ENCODE peak calls at places on chromosomes 2 and 18, in four cellular contexts. U is GM12865, N is fibroblast of mammary gland, Q is A673. P is an unnamed sample.

GRCh38 chr2:238942941-238943715 is 95.2 kb downstream of the TWIST2 start:
- DNase-seq in U (no peak), N (peak), Q (no peak), P (peak)

GRCh38 chr2:199602271-199602895 is 144.6 kb upstream of the SATB2 start:
- DNase-seq in U (no peak), N (peak), Q (peak), P (no peak)

GRCh38 chr18:33744032-33744697 is 166.1 kb downstream of the ASXL3 start:
- DNase-seq in U (no peak), N (no peak), Q (no peak), P (no peak)

GRCh38 chr2:41197781-41198180 is 745.9 kb upstream of the SLC8A1 start:
- DNase-seq in U (no peak), N (peak), Q (peak), P (peak)

GRCh38 chr18:23406271-23406787 is 46.8 kb upstream of the RIOK3 start:
- DNase-seq in U (no peak), N (no peak), Q (no peak), P (peak)

GRCh38 chr2:23624915-23625314 is 239.9 kb downstream of the KLHL29 start:
- DNase-seq in U (no peak), N (no peak), Q (no peak), P (no peak)

GRCh38 chr2:63712748-63713147 is 124.0 kb downstream of the MDH1 start:
- DNase-seq in U (no peak), N (peak), Q (peak), P (no peak)

GRCh38 chr2:99708231-99708630 is 218.4 kb upstream of the REV1 start:
- DNase-seq in U (no peak), N (no peak), Q (no peak), P (no peak)

GRCh38 chr18:76721207-76721996 is 101.0 kb upstream of the ZNF236 start:
- DNase-seq in U (peak), N (no peak), Q (no peak), P (no peak)

GRCh38 chr2:86704482-86704971 is 15.6 kb upstream of the RMND5A start:
- DNase-seq in U (no peak), N (peak), Q (peak), P (peak)

GRCh38 chr2:86290596-86291327 is 46.7 kb downstream of the REEP1 start:
- DNase-seq in U (no peak), N (peak), Q (no peak), P (no peak)

GRCh38 chr2:166972418-166972817 is 84.1 kb downstream of the XIRP2 start:
- DNase-seq in U (no peak), N (no peak), Q (no peak), P (no peak)

DNA sequence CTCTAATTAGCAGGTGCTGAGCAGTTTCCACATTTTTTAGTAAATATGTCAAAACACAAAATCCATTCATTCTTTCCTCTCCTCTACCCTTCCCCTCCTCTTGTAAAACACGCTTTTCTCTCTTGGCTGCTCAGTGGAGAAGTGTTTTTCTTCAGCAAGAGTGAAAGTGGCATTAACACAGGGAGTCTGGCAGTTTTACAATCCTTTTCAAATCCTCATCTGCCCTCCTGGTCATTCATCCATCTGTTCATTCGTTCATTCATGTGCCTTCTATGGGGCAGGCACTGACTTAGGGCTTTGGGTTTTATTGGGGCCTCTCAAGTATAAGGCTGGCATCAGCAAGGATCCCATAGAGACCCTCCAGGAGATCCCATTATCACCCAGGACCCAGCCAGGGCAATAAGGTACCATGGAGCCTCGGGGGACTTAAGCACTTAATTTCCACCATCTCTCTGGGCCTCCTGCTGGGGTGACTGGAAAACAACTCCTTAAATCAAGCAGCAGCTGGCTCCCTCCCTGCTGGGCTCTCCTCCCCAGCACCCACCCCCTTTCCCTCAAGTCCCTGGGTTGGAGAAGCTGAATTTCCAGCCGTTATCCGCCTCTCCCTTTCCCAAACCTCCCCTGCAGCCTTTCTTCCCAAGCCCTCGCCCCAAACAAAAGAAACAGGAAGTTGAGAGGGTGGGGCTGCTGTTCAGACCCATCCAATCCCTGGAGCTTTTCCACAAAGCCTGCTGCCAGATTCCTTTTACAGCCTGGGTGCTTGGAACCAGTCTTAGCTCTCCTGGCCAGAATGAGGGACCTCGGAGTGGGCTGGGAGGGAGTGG is 32.6 kb downstream of the MARCHF4 start:
- DNase-seq in U (no peak), N (peak), Q (peak), P (peak)
- H3K4me3 ChIP-seq in U (no peak), N (no peak), Q (no peak), P (no peak)

DNA sequence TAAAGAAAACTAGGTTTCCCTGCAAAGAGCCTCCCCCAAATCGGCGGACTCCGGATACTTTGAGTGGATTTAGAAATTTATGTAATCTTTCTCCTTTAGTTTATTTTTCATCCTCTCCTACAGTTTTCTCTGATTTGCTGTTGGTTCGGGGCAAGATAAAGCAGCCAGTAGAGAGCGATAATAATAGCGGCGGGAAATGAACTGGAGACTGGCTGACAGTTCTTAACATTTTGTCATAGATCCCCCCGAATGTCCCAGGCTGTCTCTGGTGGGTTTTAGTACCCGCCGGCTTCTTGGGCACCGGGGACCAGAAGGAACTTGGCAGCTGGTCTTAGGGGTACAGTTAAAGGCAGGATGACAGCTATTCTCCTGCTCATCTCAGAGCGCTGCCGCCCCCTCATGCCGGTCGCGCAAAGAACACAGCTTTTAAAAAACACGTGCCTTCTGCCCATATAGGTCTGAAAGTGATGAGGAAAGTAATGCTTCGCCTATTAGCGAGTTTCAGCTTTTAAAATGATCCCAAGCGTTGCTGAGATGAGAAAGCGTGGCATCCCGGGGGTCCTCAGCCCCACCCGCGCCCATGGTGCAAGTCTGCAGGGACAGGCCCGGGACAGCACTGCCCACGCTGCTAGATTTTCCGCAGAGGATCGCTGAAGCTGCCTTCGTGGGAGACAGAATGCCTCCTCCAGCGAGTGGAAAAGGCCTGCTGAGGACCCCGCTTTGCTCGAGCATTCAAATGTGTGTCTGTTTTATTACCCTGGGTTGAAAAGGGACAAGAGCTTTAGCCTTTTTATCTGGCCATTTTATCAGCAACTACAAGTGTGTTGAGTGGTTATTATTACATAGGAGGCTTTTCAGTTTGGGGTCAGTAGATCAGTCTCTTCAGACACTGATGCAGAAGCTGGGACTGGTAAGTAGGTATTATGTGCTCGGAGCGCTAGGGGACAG is 3.8 kb downstream of the ONECUT2 start:
- DNase-seq in U (no peak), N (no peak), Q (no peak), P (no peak)
- H3K4me3 ChIP-seq in U (no peak), N (no peak), Q (peak), P (no peak)

DNA sequence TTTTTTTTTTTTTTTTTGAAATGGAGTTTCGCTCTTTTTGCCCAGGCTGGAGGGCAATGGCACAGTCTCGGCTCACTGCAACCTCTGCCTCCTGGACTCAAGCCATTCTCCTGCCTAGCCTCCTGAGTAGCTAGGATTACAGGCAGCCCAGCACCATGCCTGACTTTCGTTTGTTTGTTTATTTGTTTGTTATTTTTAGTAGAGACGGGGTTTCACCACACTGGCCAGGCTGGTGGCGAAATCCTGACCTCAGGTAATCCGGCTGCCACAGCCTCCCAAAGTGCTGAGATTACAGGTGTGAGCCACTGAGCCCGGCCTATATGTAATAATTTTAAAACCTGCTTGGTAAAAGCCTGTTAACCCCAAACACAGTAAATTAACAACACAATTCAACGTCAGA is 435.7 kb downstream of the LRRTM4 start:
- DNase-seq in U (no peak), N (no peak), Q (no peak), P (no peak)
- H3K4me3 ChIP-seq in U (no peak), N (no peak), Q (no peak), P (no peak)

GRCh38 chr18:35203001-35203553 is 37.8 kb upstream of the ZNF397 start:
- DNase-seq in U (no peak), N (no peak), Q (no peak), P (peak)
- H3K4me3 ChIP-seq in U (no peak), N (no peak), Q (no peak), P (no peak)

GRCh38 chr2:46943881-46944798 is 28.5 kb upstream of the MCFD2 start:
- DNase-seq in U (peak), N (no peak), Q (no peak), P (no peak)
- H3K4me3 ChIP-seq in U (peak), N (no peak), Q (no peak), P (no peak)

GRCh38 chr2:10738192-10738591 is 16.8 kb downstream of the ATP6V1C2 start:
- DNase-seq in U (no peak), N (no peak), Q (no peak), P (no peak)
- H3K4me3 ChIP-seq in U (no peak), N (no peak), Q (no peak), P (no peak)

P was measured in cardiac fibroblast.